ENCODE peak calls at places on chromosomes 5 and 9, in four cellular contexts. S is BJ; W is EL; R is activated T-cell treated with anti-CD3 and anti-CD28 coated beads, Interleukin-2, amount 50 U/mL, for 72 hours. Q is an unnamed sample.
A peak's percentile ranks its signal among the peaks of the same experiment; 100 is the strongest.

GRCh38 chr9:89358376-89358775 is 40.1 kb downstream of the SECISBP2 start:
- DNase-seq in S (no peak), R (no peak), W (no peak), Q (no peak)

GRCh38 chr9:13588151-13589043 is 308.9 kb upstream of the MPDZ start:
- DNase-seq in W (peak; percentile 9), R (no peak), S (no peak), Q (no peak)

GRCh38 chr9:124975131-124975530 is 34.2 kb upstream of the GOLGA1 start:
- DNase-seq in S (no peak), R (no peak), W (peak; percentile 17), Q (peak; percentile 42)

GRCh38 chr5:92942762-92943161 is 638.3 kb downstream of the NR2F1-AS1 start:
- DNase-seq in S (no peak), W (no peak), R (no peak), Q (no peak)

GRCh38 chr5:112228672-112229071 is 190.4 kb downstream of the EPB41L4A start:
- DNase-seq in R (no peak), W (peak; percentile 41), S (no peak), Q (peak; percentile 43)

GRCh38 chr5:150960791-150961396 is 56.1 kb upstream of the ZNF300 start:
- DNase-seq in R (no peak), S (no peak), W (no peak), Q (no peak)

GRCh38 chr5:128773378-128773777 is 191.9 kb upstream of the SLC27A6 start:
- DNase-seq in R (no peak), W (no peak), S (no peak), Q (peak; percentile 39)

GRCh38 chr5:38757451-38758245 is 88.2 kb upstream of the OSMR start:
- DNase-seq in R (no peak), S (no peak), W (no peak), Q (no peak)

GRCh38 chr9:37892063-37892462 is 11.9 kb downstream of the SLC25A51 start:
- DNase-seq in R (no peak), W (no peak), S (no peak), Q (no peak)

GRCh38 chr9:76321185-76321828 is 72.9 kb downstream of the RFK start:
- DNase-seq in R (no peak), S (no peak), W (peak; percentile 67), Q (peak; percentile 88)

GRCh38 chr9:124774131-124774978 is 2.6 kb upstream of the OLFML2A start:
- DNase-seq in S (no peak), W (peak; percentile 75), R (peak; percentile 86), Q (peak; percentile 74)

GRCh38 chr9:90659626-90660364 is 17.2 kb upstream of the DIRAS2 start:
- DNase-seq in R (no peak), S (no peak), W (peak; percentile 51), Q (peak; percentile 28)

GRCh38 chr9:111412280-111412679 is 71.9 kb downstream of the ECPAS start:
- DNase-seq in R (no peak), W (no peak), S (no peak), Q (no peak)

GRCh38 chr9:10232352-10232930 is 380.4 kb downstream of the PTPRD start:
- DNase-seq in W (no peak), S (no peak), R (no peak), Q (peak; percentile 20)

GRCh38 chr9:99905833-99906402 is 536 bp upstream of the STX17 start:
- DNase-seq in R (no peak), S (no peak), W (peak; percentile 5), Q (peak; percentile 31)

GRCh38 chr5:418681-419121 is 24.3 kb upstream of the EXOC3 start:
- DNase-seq in S (no peak), R (no peak), W (peak; percentile 36), Q (no peak)

GRCh38 chr5:36373527-36374086 is 71.9 kb upstream of the RANBP3L start:
- DNase-seq in R (no peak), W (peak; percentile 89), S (no peak), Q (peak; percentile 50)

GRCh38 chr5:17069995-17070405 is 133.9 kb upstream of the MYO10 start:
- DNase-seq in R (no peak), W (no peak), S (no peak), Q (peak; percentile 16)

GRCh38 chr9:72526901-72527800 is 5.7 kb downstream of the TMC1 start:
- DNase-seq in R (peak; percentile 86), W (peak; percentile 90), S (peak; percentile 83), Q (peak; percentile 89)

GRCh38 chr5:55575815-55576583 is 41.2 kb upstream of the PLPP1 start:
- DNase-seq in R (no peak), S (no peak), W (no peak), Q (no peak)

GRCh38 chr9:20558609-20559016 is 63.7 kb downstream of the MLLT3 start:
- DNase-seq in S (peak; percentile 79), R (peak; percentile 63), W (peak; percentile 87), Q (peak; percentile 85)

GRCh38 chr5:23820764-23821471 is 313.5 kb downstream of the PRDM9 start:
- DNase-seq in R (no peak), W (no peak), S (no peak), Q (no peak)

GRCh38 chr9:25742241-25742640 is 64.0 kb upstream of the TUSC1 start:
- DNase-seq in R (no peak), W (no peak), S (no peak), Q (no peak)

GRCh38 chr9:27460225-27461023 is 63.7 kb upstream of the IFNK start:
- DNase-seq in W (peak; percentile 45), S (no peak), R (no peak), Q (peak; percentile 16)

GRCh38 chr5:141605523-141606277 is 13.1 kb downstream of the DIAPH1 start:
- DNase-seq in W (peak; percentile 43), R (peak; percentile 75), S (no peak), Q (peak; percentile 95)

GRCh38 chr9:23258569-23258968 is 567.5 kb downstream of the ELAVL2 start:
- DNase-seq in R (no peak), W (no peak), S (no peak), Q (no peak)

GRCh38 chr5:33491941-33492340 is 51.2 kb downstream of the TARS1 start:
- DNase-seq in S (peak; percentile 24), R (no peak), W (no peak), Q (no peak)

GRCh38 chr9:109198736-109199384 is 31.8 kb upstream of the FRRS1L start:
- DNase-seq in R (no peak), S (no peak), W (no peak), Q (peak; percentile 20)

GRCh38 chr9:128098017-128098935 is 29.3 kb downstream of the PTGES2 start:
- DNase-seq in R (peak; percentile 67), S (peak; percentile 95), W (peak; percentile 99), Q (peak; percentile 98)

Q was measured in lung microvascular endothelial cell.